ENCODE peak calls at places on chromosomes 4 and X, in nine cellular contexts. A is SK-N-SH, U is tibial nerve, T is cardiac muscle cell, M is GM23338, R is suprapubic skin, N is cardiac fibroblast, J is spleen, G is HCT116. C is an unnamed sample.

GRCh38 chr4:3461515-3462291 is 1.4 kb upstream of the DOK7 start:
- DNase-seq in A (no peak), U (no peak), T (peak; percentile 25), M (no peak), R (no peak), N (no peak), J (peak; percentile 73), G (no peak), C (no peak)

GRCh38 chrX:51053741-51054140 is 143.2 kb downstream of the BMP15 start:
- DNase-seq in A (no peak), U (no peak), T (no peak), M (no peak), R (no peak), N (no peak), J (no peak), G (no peak), C (no peak)

GRCh38 chr4:105715692-105716278 is 7.2 kb downstream of the GSTCD start:
- DNase-seq in A (peak; percentile 17), U (no peak), T (peak; percentile 55), M (peak; percentile 9), R (no peak), N (peak; percentile 68), J (no peak), G (peak; percentile 13), C (no peak)

GRCh38 chr4:5066101-5066500 is 14.8 kb downstream of the STK32B start:
- DNase-seq in A (no peak), U (no peak), T (no peak), M (no peak), R (no peak), N (no peak), J (no peak), G (no peak), C (no peak)

GRCh38 chrX:153762636-153763173 is 1.3 kb upstream of the PLXNB3 start:
- DNase-seq in A (no peak), U (no peak), T (no peak), M (no peak), R (no peak), N (no peak), J (peak; percentile 63), G (no peak), C (no peak)

GRCh38 chrX:39397561-39398200 is 596.4 kb downstream of the MID1IP1 start:
- DNase-seq in A (peak; percentile 37), U (no peak), T (no peak), M (no peak), R (no peak), N (no peak), J (no peak), G (no peak), C (no peak)

GRCh38 chr4:25030283-25031076 is at the start of gene LGI2:
- DNase-seq in A (peak; percentile 79), U (no peak), T (peak; percentile 45), M (peak; percentile 63), R (no peak), N (no peak), J (no peak), G (no peak), C (peak; percentile 72)

GRCh38 chr4:7432531-7433375 is 2.0 kb downstream of the PSAPL1 start:
- DNase-seq in A (no peak), U (no peak), T (no peak), M (no peak), R (no peak), N (no peak), J (peak; percentile 75), G (no peak), C (no peak)

GRCh38 chr4:128825226-128825625 is 15.7 kb downstream of the JADE1 start:
- DNase-seq in A (no peak), U (no peak), T (no peak), M (peak; percentile 44), R (no peak), N (peak; percentile 75), J (no peak), G (peak; percentile 38), C (no peak)

GRCh38 chrX:68631331-68631730 is 16.1 kb upstream of the STARD8 start:
- DNase-seq in A (no peak), U (no peak), T (no peak), M (no peak), R (no peak), N (no peak), J (no peak), G (no peak), C (no peak)

GRCh38 chrX:132692066-132692465 is 203.2 kb upstream of the MBNL3 start:
- DNase-seq in A (no peak), U (no peak), T (peak; percentile 42), M (no peak), R (no peak), N (peak; percentile 12), J (no peak), G (no peak), C (peak; percentile 15)

GRCh38 chrX:47499291-47499690 is 16.3 kb upstream of the ZNF41 start:
- DNase-seq in A (no peak), U (no peak), T (no peak), M (no peak), R (no peak), N (no peak), J (no peak), G (no peak), C (no peak)

GRCh38 chr4:150580244-150580643 is 1.7 kb upstream of the MAB21L2 start:
- DNase-seq in A (no peak), U (no peak), T (no peak), M (peak; percentile 8), R (no peak), N (no peak), J (no peak), G (no peak), C (no peak)

GRCh38 chr4:150582881-150583286 is 933 bp downstream of the MAB21L2 start:
- DNase-seq in A (peak; percentile 48), U (no peak), T (peak; percentile 26), M (peak; percentile 69), R (no peak), N (peak; percentile 17), J (peak; percentile 66), G (no peak), C (peak; percentile 12)

GRCh38 chr4:150582101-150582565 is at the start of gene MAB21L2:
- DNase-seq in A (peak; percentile 27), U (no peak), T (no peak), M (peak; percentile 29), R (no peak), N (peak; percentile 18), J (no peak), G (no peak), C (no peak)

GRCh38 chr4:150581206-150581605 is 745 bp upstream of the MAB21L2 start:
- DNase-seq in A (no peak), U (no peak), T (no peak), M (no peak), R (no peak), N (no peak), J (no peak), G (no peak), C (no peak)

DNA sequence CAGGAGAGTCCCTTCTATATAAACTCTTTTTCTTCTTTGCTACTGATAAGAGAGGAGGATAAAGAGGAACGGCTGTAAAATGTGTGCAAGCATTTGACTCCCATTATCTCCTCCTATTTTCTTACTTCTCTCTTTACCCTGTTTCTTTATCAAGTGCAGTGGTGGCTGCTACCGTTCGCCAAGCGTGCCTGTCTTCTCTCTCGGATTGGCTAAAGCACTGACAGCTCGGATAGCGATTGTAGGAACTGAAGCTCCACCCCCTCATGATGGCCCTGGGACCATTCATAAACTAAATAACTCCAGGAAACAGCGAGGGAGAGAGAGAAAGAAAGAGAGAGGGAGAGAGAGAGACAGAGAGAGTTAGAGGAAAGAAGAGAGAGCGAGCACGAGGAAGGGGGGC is 340 bp upstream of the MAB21L2 start:
- DNase-seq in A (peak; percentile 70), U (no peak), T (peak; percentile 57), M (peak; percentile 88), R (no peak), N (peak; percentile 64), J (no peak), G (no peak), C (no peak)
- H3K4me3 ChIP-seq in A (peak overlapping the region; percentile 87), U (no peak overlapping the region), T (no peak overlapping the region), M (peak overlapping the region; percentile 65), R (no peak overlapping the region), N (peak overlapping the region; percentile 55), J (no peak overlapping the region), G (no peak overlapping the region), C (no peak overlapping the region)

GRCh38 chr4:87502580-87503238 is 26.5 kb downstream of the SPARCL1 start:
- DNase-seq in A (no peak), U (no peak), T (peak; percentile 26), M (no peak), R (no peak), N (peak; percentile 42), J (no peak), G (peak; percentile 27), C (no peak)

GRCh38 chr4:87511500-87511899 is 17.7 kb downstream of the SPARCL1 start:
- DNase-seq in A (no peak), U (no peak), T (no peak), M (no peak), R (no peak), N (no peak), J (no peak), G (no peak), C (no peak)

GRCh38 chr4:87506974-87507701 is 22.0 kb downstream of the SPARCL1 start:
- DNase-seq in A (no peak), U (no peak), T (peak; percentile 87), M (no peak), R (no peak), N (peak; percentile 90), J (no peak), G (no peak), C (no peak)

GRCh38 chr4:87510747-87511146 is 18.4 kb downstream of the SPARCL1 start:
- DNase-seq in A (no peak), U (no peak), T (no peak), M (no peak), R (no peak), N (no peak), J (no peak), G (no peak), C (no peak)

GRCh38 chr4:87505862-87506261 is 23.3 kb downstream of the SPARCL1 start:
- DNase-seq in A (no peak), U (no peak), T (no peak), M (peak; percentile 54), R (no peak), N (no peak), J (no peak), G (no peak), C (no peak)
- TF ChIP-seq CTCF in A (peak; percentile 39), U (no peak), T (peak; percentile 12), M (peak; percentile 70), R (no peak), N (no peak), J (no peak), G (peak; percentile 56), C (no peak)

DNA sequence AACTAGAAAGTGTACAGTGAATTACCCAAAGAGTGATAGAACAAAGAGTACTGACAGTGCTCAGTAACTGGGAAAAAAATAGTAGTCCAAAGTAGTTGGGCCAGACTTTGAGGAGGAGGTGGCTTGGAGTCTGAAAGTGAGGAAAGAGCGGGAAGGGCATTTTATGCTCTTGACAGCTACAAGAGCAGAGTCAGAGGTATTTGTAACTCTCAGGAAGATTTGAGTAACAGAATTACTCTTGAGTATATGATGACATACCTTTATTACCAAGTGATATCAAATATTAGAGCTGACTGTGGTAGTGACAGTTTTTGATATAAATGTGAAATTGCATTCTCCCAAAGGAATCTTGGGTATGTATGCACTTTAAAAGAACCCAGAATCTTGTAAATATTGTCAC is 2.2 kb downstream of the SLAIN2 start:
- DNase-seq in A (no peak), U (no peak), T (peak; percentile 40), M (no peak), R (no peak), N (peak; percentile 48), J (no peak), G (no peak), C (no peak)
- H3K4me3 ChIP-seq in A (peak overlapping the region; percentile 78), U (no peak overlapping the region), T (peak overlapping the region; percentile 94), M (peak overlapping the region; percentile 85), R (peak overlapping the region; percentile 93), N (no peak overlapping the region), J (no peak overlapping the region), G (no peak overlapping the region), C (no peak overlapping the region)

GRCh38 chrX:81280148-81280547 is 78.2 kb downstream of the SH3BGRL start:
- DNase-seq in A (no peak), U (no peak), T (no peak), M (peak; percentile 46), R (no peak), N (peak; percentile 11), J (no peak), G (no peak), C (no peak)
- TF ChIP-seq CTCF in A (peak; percentile 43), U (no peak), T (peak; percentile 18), M (peak; percentile 55), R (no peak), N (no peak), J (no peak), G (peak; percentile 22), C (no peak)